ENCODE peak calls at places on chromosomes 5 and 9, in four cellular contexts. One of them, this sample, is unnamed.

GRCh38 chr5:72448368-72448767 is 58.8 kb downstream of the ZNF366 start:
- DNase-seq in activated CD4-positive, alpha-beta T cell treated with anti-CD3 and anti-CD28 coated beads, Interleukin-2, amount 50 U/mL, for 48 hours: no peak
- DNase-seq in effector memory CD4-positive, alpha-beta T cell: no peak
- DNase-seq in NCI-H1417 treated with DMSO at 0.1 percent for 48 hours: no peak
- DNase-seq in this sample: no peak

GRCh38 chr9:88106492-88106891 is 31.8 kb downstream of the SPATA31C2 start:
- DNase-seq in NCI-H1417 treated with DMSO at 0.1 percent for 48 hours: no peak
- DNase-seq in activated CD4-positive, alpha-beta T cell treated with anti-CD3 and anti-CD28 coated beads, Interleukin-2, amount 50 U/mL, for 48 hours: peak; percentile 31
- DNase-seq in effector memory CD4-positive, alpha-beta T cell: no peak
- DNase-seq in this sample: peak; percentile 8

GRCh38 chr9:74497750-74498615 is 848 bp downstream of the RORB start:
- DNase-seq in activated CD4-positive, alpha-beta T cell treated with anti-CD3 and anti-CD28 coated beads, Interleukin-2, amount 50 U/mL, for 48 hours: no peak
- DNase-seq in NCI-H1417 treated with DMSO at 0.1 percent for 48 hours: no peak
- DNase-seq in effector memory CD4-positive, alpha-beta T cell: no peak
- DNase-seq in this sample: no peak

GRCh38 chr5:139543423-139543991 is 17.6 kb upstream of the UBE2D2 start:
- DNase-seq in effector memory CD4-positive, alpha-beta T cell: no peak
- DNase-seq in NCI-H1417 treated with DMSO at 0.1 percent for 48 hours: no peak
- DNase-seq in activated CD4-positive, alpha-beta T cell treated with anti-CD3 and anti-CD28 coated beads, Interleukin-2, amount 50 U/mL, for 48 hours: peak; percentile 65
- DNase-seq in this sample: peak; percentile 34

GRCh38 chr5:76960004-76960625 is 7.3 kb downstream of the CRHBP start:
- DNase-seq in activated CD4-positive, alpha-beta T cell treated with anti-CD3 and anti-CD28 coated beads, Interleukin-2, amount 50 U/mL, for 48 hours: no peak
- DNase-seq in effector memory CD4-positive, alpha-beta T cell: no peak
- DNase-seq in NCI-H1417 treated with DMSO at 0.1 percent for 48 hours: no peak
- DNase-seq in this sample: no peak

GRCh38 chr5:82330506-82330905 is 52.4 kb upstream of the RPS23 start:
- DNase-seq in NCI-H1417 treated with DMSO at 0.1 percent for 48 hours: no peak
- DNase-seq in effector memory CD4-positive, alpha-beta T cell: no peak
- DNase-seq in activated CD4-positive, alpha-beta T cell treated with anti-CD3 and anti-CD28 coated beads, Interleukin-2, amount 50 U/mL, for 48 hours: no peak
- DNase-seq in this sample: no peak

GRCh38 chr5:149486726-149487635 is 64.3 kb downstream of the CSNK1A1 start:
- DNase-seq in NCI-H1417 treated with DMSO at 0.1 percent for 48 hours: no peak
- DNase-seq in effector memory CD4-positive, alpha-beta T cell: no peak
- DNase-seq in activated CD4-positive, alpha-beta T cell treated with anti-CD3 and anti-CD28 coated beads, Interleukin-2, amount 50 U/mL, for 48 hours: no peak
- DNase-seq in this sample: no peak

GRCh38 chr9:136713555-136713949 is 1.2 kb downstream of the DIPK1B start:
- DNase-seq in NCI-H1417 treated with DMSO at 0.1 percent for 48 hours: no peak
- DNase-seq in effector memory CD4-positive, alpha-beta T cell: no peak
- DNase-seq in activated CD4-positive, alpha-beta T cell treated with anti-CD3 and anti-CD28 coated beads, Interleukin-2, amount 50 U/mL, for 48 hours: no peak
- DNase-seq in this sample: no peak

GRCh38 chr9:113906411-113907110 is 30.5 kb downstream of the ZNF618 start:
- DNase-seq in activated CD4-positive, alpha-beta T cell treated with anti-CD3 and anti-CD28 coated beads, Interleukin-2, amount 50 U/mL, for 48 hours: no peak
- DNase-seq in effector memory CD4-positive, alpha-beta T cell: no peak
- DNase-seq in NCI-H1417 treated with DMSO at 0.1 percent for 48 hours: no peak
- DNase-seq in this sample: no peak

GRCh38 chr9:113349434-113350337 is at the start of gene BSPRY:
- DNase-seq in effector memory CD4-positive, alpha-beta T cell: no peak
- DNase-seq in NCI-H1417 treated with DMSO at 0.1 percent for 48 hours: no peak
- DNase-seq in activated CD4-positive, alpha-beta T cell treated with anti-CD3 and anti-CD28 coated beads, Interleukin-2, amount 50 U/mL, for 48 hours: peak; percentile 40
- DNase-seq in this sample: peak; percentile 15

GRCh38 chr9:28064241-28064640 is 491.0 kb upstream of the C9orf72 start:
- DNase-seq in activated CD4-positive, alpha-beta T cell treated with anti-CD3 and anti-CD28 coated beads, Interleukin-2, amount 50 U/mL, for 48 hours: no peak
- DNase-seq in effector memory CD4-positive, alpha-beta T cell: no peak
- DNase-seq in NCI-H1417 treated with DMSO at 0.1 percent for 48 hours: no peak
- DNase-seq in this sample: no peak

GRCh38 chr9:129656795-129657390 is 8.6 kb upstream of the PRRX2 start:
- DNase-seq in activated CD4-positive, alpha-beta T cell treated with anti-CD3 and anti-CD28 coated beads, Interleukin-2, amount 50 U/mL, for 48 hours: no peak
- DNase-seq in NCI-H1417 treated with DMSO at 0.1 percent for 48 hours: no peak
- DNase-seq in effector memory CD4-positive, alpha-beta T cell: no peak
- DNase-seq in this sample: no peak

GRCh38 chr5:141868541-141868940 is 9.7 kb downstream of the PCDH1 start:
- DNase-seq in activated CD4-positive, alpha-beta T cell treated with anti-CD3 and anti-CD28 coated beads, Interleukin-2, amount 50 U/mL, for 48 hours: no peak
- DNase-seq in NCI-H1417 treated with DMSO at 0.1 percent for 48 hours: no peak
- DNase-seq in effector memory CD4-positive, alpha-beta T cell: no peak
- DNase-seq in this sample: no peak

GRCh38 chr5:172453986-172454354 is 355 bp downstream of the SH3PXD2B start:
- DNase-seq in NCI-H1417 treated with DMSO at 0.1 percent for 48 hours: no peak
- DNase-seq in activated CD4-positive, alpha-beta T cell treated with anti-CD3 and anti-CD28 coated beads, Interleukin-2, amount 50 U/mL, for 48 hours: no peak
- DNase-seq in effector memory CD4-positive, alpha-beta T cell: no peak
- DNase-seq in this sample: no peak

GRCh38 chr5:172910828-172911627 is 48.2 kb upstream of the RPL26L1 start:
- DNase-seq in NCI-H1417 treated with DMSO at 0.1 percent for 48 hours: no peak
- DNase-seq in effector memory CD4-positive, alpha-beta T cell: no peak
- DNase-seq in activated CD4-positive, alpha-beta T cell treated with anti-CD3 and anti-CD28 coated beads, Interleukin-2, amount 50 U/mL, for 48 hours: peak; percentile 44
- DNase-seq in this sample: peak; percentile 16

GRCh38 chr9:5799314-5799713 is 33.6 kb downstream of the ERMP1 start:
- DNase-seq in activated CD4-positive, alpha-beta T cell treated with anti-CD3 and anti-CD28 coated beads, Interleukin-2, amount 50 U/mL, for 48 hours: no peak
- DNase-seq in NCI-H1417 treated with DMSO at 0.1 percent for 48 hours: no peak
- DNase-seq in effector memory CD4-positive, alpha-beta T cell: no peak
- DNase-seq in this sample: no peak

GRCh38 chr9:76610009-76610352 is 151.0 kb downstream of the GCNT1 start:
- DNase-seq in activated CD4-positive, alpha-beta T cell treated with anti-CD3 and anti-CD28 coated beads, Interleukin-2, amount 50 U/mL, for 48 hours: no peak
- DNase-seq in NCI-H1417 treated with DMSO at 0.1 percent for 48 hours: no peak
- DNase-seq in effector memory CD4-positive, alpha-beta T cell: no peak
- DNase-seq in this sample: no peak

GRCh38 chr9:22030101-22030598 is 21.0 kb upstream of the CDKN2B start:
- DNase-seq in activated CD4-positive, alpha-beta T cell treated with anti-CD3 and anti-CD28 coated beads, Interleukin-2, amount 50 U/mL, for 48 hours: no peak
- DNase-seq in effector memory CD4-positive, alpha-beta T cell: no peak
- DNase-seq in NCI-H1417 treated with DMSO at 0.1 percent for 48 hours: no peak
- DNase-seq in this sample: no peak

GRCh38 chr5:16909464-16909863 is 26.6 kb downstream of the MYO10 start:
- DNase-seq in NCI-H1417 treated with DMSO at 0.1 percent for 48 hours: no peak
- DNase-seq in effector memory CD4-positive, alpha-beta T cell: no peak
- DNase-seq in activated CD4-positive, alpha-beta T cell treated with anti-CD3 and anti-CD28 coated beads, Interleukin-2, amount 50 U/mL, for 48 hours: no peak
- DNase-seq in this sample: no peak

GRCh38 chr5:74394924-74395880 is 245.3 kb downstream of the ENC1 start:
- DNase-seq in NCI-H1417 treated with DMSO at 0.1 percent for 48 hours: no peak
- DNase-seq in activated CD4-positive, alpha-beta T cell treated with anti-CD3 and anti-CD28 coated beads, Interleukin-2, amount 50 U/mL, for 48 hours: no peak
- DNase-seq in effector memory CD4-positive, alpha-beta T cell: no peak
- DNase-seq in this sample: no peak

GRCh38 chr5:129014185-129014584 is 48.9 kb downstream of the SLC27A6 start:
- DNase-seq in NCI-H1417 treated with DMSO at 0.1 percent for 48 hours: no peak
- DNase-seq in activated CD4-positive, alpha-beta T cell treated with anti-CD3 and anti-CD28 coated beads, Interleukin-2, amount 50 U/mL, for 48 hours: no peak
- DNase-seq in effector memory CD4-positive, alpha-beta T cell: no peak
- DNase-seq in this sample: no peak

GRCh38 chr9:444528-444927 is 229.9 kb downstream of the DOCK8 start:
- DNase-seq in NCI-H1417 treated with DMSO at 0.1 percent for 48 hours: no peak
- DNase-seq in activated CD4-positive, alpha-beta T cell treated with anti-CD3 and anti-CD28 coated beads, Interleukin-2, amount 50 U/mL, for 48 hours: no peak
- DNase-seq in effector memory CD4-positive, alpha-beta T cell: no peak
- DNase-seq in this sample: no peak

GRCh38 chr5:79456449-79456848 is 57.5 kb downstream of the HOMER1 start:
- DNase-seq in NCI-H1417 treated with DMSO at 0.1 percent for 48 hours: no peak
- DNase-seq in activated CD4-positive, alpha-beta T cell treated with anti-CD3 and anti-CD28 coated beads, Interleukin-2, amount 50 U/mL, for 48 hours: no peak
- DNase-seq in effector memory CD4-positive, alpha-beta T cell: no peak
- DNase-seq in this sample: no peak

GRCh38 chr9:79300153-79300552 is 271.6 kb upstream of the TLE4 start:
- DNase-seq in NCI-H1417 treated with DMSO at 0.1 percent for 48 hours: peak; percentile 54
- DNase-seq in effector memory CD4-positive, alpha-beta T cell: no peak
- DNase-seq in activated CD4-positive, alpha-beta T cell treated with anti-CD3 and anti-CD28 coated beads, Interleukin-2, amount 50 U/mL, for 48 hours: no peak
- DNase-seq in this sample: no peak

GRCh38 chr5:13957032-13957645 is 12.7 kb upstream of the DNAH5 start:
- DNase-seq in NCI-H1417 treated with DMSO at 0.1 percent for 48 hours: peak; percentile 46
- DNase-seq in activated CD4-positive, alpha-beta T cell treated with anti-CD3 and anti-CD28 coated beads, Interleukin-2, amount 50 U/mL, for 48 hours: no peak
- DNase-seq in effector memory CD4-positive, alpha-beta T cell: no peak
- DNase-seq in this sample: no peak

GRCh38 chr5:79301046-79301712 is 65.2 kb downstream of the JMY start:
- DNase-seq in activated CD4-positive, alpha-beta T cell treated with anti-CD3 and anti-CD28 coated beads, Interleukin-2, amount 50 U/mL, for 48 hours: no peak
- DNase-seq in NCI-H1417 treated with DMSO at 0.1 percent for 48 hours: no peak
- DNase-seq in effector memory CD4-positive, alpha-beta T cell: no peak
- DNase-seq in this sample: no peak

GRCh38 chr5:143153332-143154119 is 250.0 kb downstream of the NR3C1 start:
- DNase-seq in effector memory CD4-positive, alpha-beta T cell: no peak
- DNase-seq in activated CD4-positive, alpha-beta T cell treated with anti-CD3 and anti-CD28 coated beads, Interleukin-2, amount 50 U/mL, for 48 hours: no peak
- DNase-seq in NCI-H1417 treated with DMSO at 0.1 percent for 48 hours: no peak
- DNase-seq in this sample: no peak

GRCh38 chr5:172999351-172999973 is 15.9 kb downstream of the ATP6V0E1 start:
- DNase-seq in activated CD4-positive, alpha-beta T cell treated with anti-CD3 and anti-CD28 coated beads, Interleukin-2, amount 50 U/mL, for 48 hours: no peak
- DNase-seq in NCI-H1417 treated with DMSO at 0.1 percent for 48 hours: no peak
- DNase-seq in effector memory CD4-positive, alpha-beta T cell: no peak
- DNase-seq in this sample: no peak

GRCh38 chr5:132821791-132822190 is 8.7 kb downstream of the SHROOM1 start:
- DNase-seq in activated CD4-positive, alpha-beta T cell treated with anti-CD3 and anti-CD28 coated beads, Interleukin-2, amount 50 U/mL, for 48 hours: no peak
- DNase-seq in effector memory CD4-positive, alpha-beta T cell: no peak
- DNase-seq in NCI-H1417 treated with DMSO at 0.1 percent for 48 hours: no peak
- DNase-seq in this sample: no peak

This sample was measured in activated naive CD4-positive, alpha-beta T cell treated with Interleukin-2 at 50 U/mL for 16 hours.